ENCODE peak calls at places on chromosomes 3 and 15, in ten cellular contexts. G is CD8-positive, alpha-beta T cell; V is activated gamma-delta T cell treated with Interleukin-2 at 50 U/mL for 16 hours; M is ELF-1; J is stimulated activated CD8-positive, alpha-beta memory T cell treated with anti-CD3 and anti-CD28 coated beads, Interleukin-2, amount 100 ng/mL, for 48 hours; R is SHP77 treated with DMSO at 0.1 percent for 48 hours; L is HEK293T; O is LHCN-M2; A is ascending aorta; W is neural progenitor cell. E is an unnamed sample.

GRCh38 chr3:45988804-45989203 is 6.8 kb downstream of the FYCO1 start:
- DNase-seq in G (no peak), V (no peak), M (no peak), J (no peak), R (no peak), L (no peak), O (peak), A (no peak), W (no peak), E (no peak)

GRCh38 chr3:38793721-38794120 is 22.3 kb downstream of the SCN10A start:
- DNase-seq in G (no peak), V (no peak), M (no peak), J (no peak), R (no peak), L (no peak), O (no peak), A (no peak), W (no peak), E (no peak)

GRCh38 chr3:105518806-105519418 is 152.2 kb downstream of the ALCAM start:
- DNase-seq in G (no peak), V (no peak), M (peak), J (no peak), R (peak), L (peak), O (peak), A (no peak), W (peak), E (no peak)

GRCh38 chr15:51499379-51499976 is 123.1 kb downstream of the DMXL2 start:
- DNase-seq in G (no peak), V (no peak), M (no peak), J (no peak), R (peak), L (peak), O (peak), A (no peak), W (peak), E (no peak)

GRCh38 chr3:169041677-169042171 is 621.8 kb downstream of the MECOM start:
- DNase-seq in G (no peak), V (no peak), M (no peak), J (no peak), R (no peak), L (peak), O (peak), A (no peak), W (peak), E (no peak)

GRCh38 chr15:28047277-28047676 is 51.8 kb downstream of the OCA2 start:
- DNase-seq in G (no peak), V (no peak), M (no peak), J (no peak), R (no peak), L (no peak), O (no peak), A (no peak), W (no peak), E (no peak)

GRCh38 chr3:39327746-39328349 is 1.7 kb upstream of the CCR8 start:
- DNase-seq in G (no peak), V (no peak), M (no peak), J (no peak), R (no peak), L (no peak), O (no peak), A (no peak), W (no peak), E (no peak)

GRCh38 chr3:45137656-45138181 is 8.5 kb downstream of the CDCP1 start:
- DNase-seq in G (no peak), V (no peak), M (peak), J (no peak), R (no peak), L (no peak), O (peak), A (no peak), W (no peak), E (no peak)

GRCh38 chr3:120448707-120449650 is 1.8 kb downstream of the FSTL1 start:
- DNase-seq in G (no peak), V (no peak), M (peak), J (no peak), R (no peak), L (peak), O (peak), A (no peak), W (peak), E (no peak)

GRCh38 chr3:197124713-197125112 is 95.1 kb upstream of the MELTF start:
- DNase-seq in G (no peak), V (no peak), M (no peak), J (no peak), R (no peak), L (no peak), O (peak), A (no peak), W (no peak), E (no peak)

GRCh38 chr3:8643693-8644365 is 769 bp downstream of the SSUH2 start:
- DNase-seq in G (no peak), V (no peak), M (no peak), J (no peak), R (no peak), L (no peak), O (no peak), A (no peak), W (no peak), E (no peak)

GRCh38 chr15:90552929-90553211 is 23.1 kb downstream of the CRTC3 start:
- DNase-seq in G (no peak), V (no peak), M (no peak), J (no peak), R (no peak), L (no peak), O (no peak), A (no peak), W (no peak), E (no peak)

GRCh38 chr15:88989578-88989977 is 76.4 kb upstream of the MFGE8 start:
- DNase-seq in G (no peak), V (no peak), M (no peak), J (no peak), R (no peak), L (no peak), O (peak), A (no peak), W (no peak), E (no peak)

GRCh38 chr15:67465196-67465952 is 55.6 kb upstream of the C15orf61 start:
- DNase-seq in G (no peak), V (no peak), M (peak), J (no peak), R (no peak), L (no peak), O (no peak), A (no peak), W (no peak), E (no peak)

GRCh38 chr3:57068437-57069089 is 8.1 kb downstream of the SPATA12 start:
- DNase-seq in G (no peak), V (no peak), M (no peak), J (no peak), R (no peak), L (no peak), O (peak), A (peak), W (peak), E (no peak)

GRCh38 chr3:150968341-150968740 is 4.2 kb downstream of the CLRN1 start:
- DNase-seq in G (no peak), V (no peak), M (no peak), J (no peak), R (no peak), L (no peak), O (no peak), A (no peak), W (no peak), E (no peak)

GRCh38 chr15:77818484-77819270 is 186.0 kb upstream of the LINGO1 start:
- DNase-seq in G (no peak), V (no peak), M (no peak), J (no peak), R (no peak), L (no peak), O (no peak), A (no peak), W (peak), E (no peak)

GRCh38 chr15:76196949-76197315 is 114.3 kb downstream of the ETFA start:
- DNase-seq in G (no peak), V (no peak), M (no peak), J (no peak), R (no peak), L (no peak), O (no peak), A (no peak), W (no peak), E (no peak)

GRCh38 chr15:89765694-89766093 is 10.4 kb upstream of the MESP2 start:
- DNase-seq in G (no peak), V (no peak), M (no peak), J (no peak), R (no peak), L (no peak), O (no peak), A (no peak), W (no peak), E (no peak)

GRCh38 chr3:161066926-161067325 is 38.2 kb downstream of the B3GALNT1 start:
- DNase-seq in G (no peak), V (no peak), M (no peak), J (no peak), R (no peak), L (no peak), O (no peak), A (no peak), W (no peak), E (no peak)

GRCh38 chr3:195087321-195087720 is 183.6 kb downstream of the XXYLT1 start:
- DNase-seq in G (no peak), V (no peak), M (peak), J (no peak), R (no peak), L (no peak), O (no peak), A (no peak), W (peak), E (peak)

GRCh38 chr3:43998841-43999805 is 242.6 kb upstream of the TOPAZ1 start:
- DNase-seq in G (no peak), V (no peak), M (peak), J (no peak), R (no peak), L (peak), O (peak), A (no peak), W (peak), E (no peak)

GRCh38 chr15:95051881-95052280 is 820.5 kb downstream of the MCTP2 start:
- DNase-seq in G (no peak), V (no peak), M (no peak), J (no peak), R (no peak), L (no peak), O (peak), A (no peak), W (no peak), E (no peak)

GRCh38 chr15:87144775-87145174 is 1065.1 kb downstream of the AGBL1 start:
- DNase-seq in G (no peak), V (no peak), M (no peak), J (no peak), R (peak), L (no peak), O (no peak), A (no peak), W (no peak), E (no peak)

GRCh38 chr15:48897144-48897814 is 19.3 kb downstream of the EID1 start:
- DNase-seq in G (no peak), V (no peak), M (peak), J (no peak), R (no peak), L (no peak), O (peak), A (no peak), W (peak), E (no peak)

GRCh38 chr3:120555661-120556509 is 40.3 kb upstream of the NDUFB4 start:
- DNase-seq in G (no peak), V (no peak), M (no peak), J (no peak), R (no peak), L (no peak), O (no peak), A (no peak), W (no peak), E (no peak)

GRCh38 chr3:104032283-104032682 is 1334.4 kb upstream of the ALCAM start:
- DNase-seq in G (no peak), V (no peak), M (peak), J (no peak), R (no peak), L (no peak), O (no peak), A (no peak), W (no peak), E (no peak)

GRCh38 chr15:75453703-75454470 is 2.4 kb upstream of the SIN3A start:
- DNase-seq in G (peak), V (peak), M (peak), J (peak), R (peak), L (peak), O (peak), A (peak), W (peak), E (peak)

GRCh38 chr15:33126559-33127290 is 67.8 kb downstream of the FMN1 start:
- DNase-seq in G (peak), V (peak), M (peak), J (peak), R (peak), L (peak), O (peak), A (no peak), W (peak), E (no peak)

GRCh38 chr15:65528461-65529060 is 1.7 kb upstream of the HACD3 start:
- DNase-seq in G (no peak), V (no peak), M (peak), J (no peak), R (no peak), L (no peak), O (no peak), A (no peak), W (no peak), E (no peak)

GRCh38 chr3:188720215-188720614 is 451.6 kb upstream of the TPRG1 start:
- DNase-seq in G (no peak), V (no peak), M (no peak), J (no peak), R (no peak), L (no peak), O (no peak), A (no peak), W (no peak), E (no peak)

GRCh38 chr3:186750316-186750715 is 33.1 kb upstream of the EIF4A2 start:
- DNase-seq in G (no peak), V (no peak), M (no peak), J (no peak), R (no peak), L (no peak), O (no peak), A (no peak), W (no peak), E (no peak)

GRCh38 chr3:55128201-55128870 is 200.5 kb upstream of the LRTM1 start:
- DNase-seq in G (no peak), V (no peak), M (no peak), J (no peak), R (peak), L (peak), O (peak), A (no peak), W (peak), E (no peak)

GRCh38 chr3:120689395-120689794 is 7.4 kb upstream of the HGD start:
- DNase-seq in G (no peak), V (no peak), M (no peak), J (no peak), R (no peak), L (no peak), O (no peak), A (no peak), W (no peak), E (no peak)

GRCh38 chr3:129824926-129825541 is 68.5 kb downstream of the TMCC1 start:
- DNase-seq in G (no peak), V (peak), M (peak), J (no peak), R (peak), L (peak), O (peak), A (no peak), W (peak), E (no peak)

GRCh38 chr3:116085456-116085855 is 359.8 kb downstream of the LSAMP start:
- DNase-seq in G (no peak), V (no peak), M (no peak), J (no peak), R (no peak), L (no peak), O (peak), A (no peak), W (no peak), E (no peak)

E was measured in natural killer cell treated with Interleukin-12 subunit alpha and Interleukin-12 subunit beta and Interleukin-15 and Interleukin-18, amount 100 ng/mL, for 72 hours.